ENCODE peak calls at places on chromosomes 11 and 22, in four cellular contexts. T is neuronal stem cell, D is H9, U is H1. Y is an unnamed sample.

GRCh38 chr11:75968021-75968685 is 153.1 kb downstream of the UVRAG start:
- DNase-seq in U (no peak), D (no peak), T (no peak), Y (no peak)

GRCh38 chr11:16806791-16807190 is 68.3 kb downstream of the C11orf58 start:
- DNase-seq in T (no peak), D (no peak), U (no peak), Y (no peak)

GRCh38 chr11:86438685-86439084 is 64.0 kb downstream of the CCDC81 start:
- DNase-seq in T (no peak), D (no peak), U (no peak), Y (no peak)

GRCh38 chr11:120186799-120187591 is 23.8 kb upstream of the OAF start:
- DNase-seq in U (no peak), D (peak; percentile 19), T (no peak), Y (no peak)

GRCh38 chr11:45982656-45983470 is 60.4 kb downstream of the LARGE2 start:
- DNase-seq in U (peak; percentile 60), T (peak; percentile 42), D (peak; percentile 87), Y (peak; percentile 42)

GRCh38 chr11:1162498-1163311 is 5.0 kb downstream of the MUC5AC start:
- DNase-seq in T (no peak), U (no peak), D (no peak), Y (no peak)

GRCh38 chr11:116420770-116421528 is 351.8 kb downstream of the BUD13 start:
- DNase-seq in D (no peak), U (no peak), T (no peak), Y (no peak)

GRCh38 chr11:97880209-97880608 is 1140.5 kb upstream of the CNTN5 start:
- DNase-seq in D (no peak), T (no peak), U (no peak), Y (no peak)

GRCh38 chr11:34826384-34826726 is 89.8 kb downstream of the APIP start:
- DNase-seq in T (no peak), D (no peak), U (no peak), Y (no peak)

GRCh38 chr11:8867035-8867434 is 44.0 kb upstream of the AKIP1 start:
- DNase-seq in U (no peak), D (no peak), T (no peak), Y (peak; percentile 57)

GRCh38 chr11:82999232-82999631 is 72.5 kb downstream of the RAB30 start:
- DNase-seq in D (no peak), T (no peak), U (no peak), Y (no peak)

GRCh38 chr11:3971756-3972404 is 116.4 kb downstream of the STIM1 start:
- DNase-seq in D (no peak), T (no peak), U (no peak), Y (no peak)

DNA sequence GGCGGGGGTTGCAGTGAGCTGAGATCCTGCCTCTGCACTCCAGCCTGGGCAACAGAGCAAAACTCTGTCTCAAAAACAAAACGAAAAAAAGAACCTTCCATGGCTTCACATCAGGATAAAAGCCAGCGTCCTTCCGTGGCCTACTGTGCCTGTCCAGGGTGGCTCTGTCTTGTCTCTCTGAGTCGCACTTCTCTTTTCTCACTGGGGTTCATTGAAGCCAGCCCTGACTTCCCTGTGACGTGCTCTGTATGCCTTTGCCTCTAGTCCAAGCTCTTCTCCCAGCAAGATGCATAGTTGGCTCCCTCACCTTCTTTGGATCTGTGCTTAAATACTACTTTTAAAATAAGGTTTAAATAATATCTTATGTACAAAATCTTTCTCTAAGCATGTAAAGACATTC is 11.6 kb downstream of the ATXN10 start:
- DNase-seq in D (no peak), U (no peak), T (no peak), Y (no peak)
- H4K8ac ChIP-seq in D (no peak overlapping the region), U (no peak overlapping the region), T (no peak overlapping the region), Y (no peak overlapping the region)

DNA sequence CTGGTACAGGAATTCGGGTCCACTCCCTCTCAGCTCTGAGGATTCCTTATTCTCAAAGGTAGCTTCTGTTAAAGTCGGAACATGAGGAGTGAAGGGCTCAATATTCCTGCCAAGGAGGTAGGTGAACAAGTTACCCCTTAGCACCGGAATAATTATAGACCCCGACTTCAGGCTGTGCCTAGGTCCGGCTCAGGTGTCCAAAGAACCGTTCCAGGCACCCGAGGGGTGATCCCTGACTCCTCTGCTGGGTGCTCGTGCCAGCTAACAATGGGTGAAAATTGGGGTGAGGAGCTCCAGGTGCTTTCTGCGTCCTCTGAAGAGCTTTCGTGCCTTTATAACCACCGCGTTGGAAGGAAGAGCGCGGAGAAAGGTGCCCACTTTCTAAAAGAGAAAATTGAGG is 445 bp downstream of the CYB561A3 start:
- DNase-seq in T (no peak), U (no peak), D (no peak), Y (peak; percentile 16)
- H3K23ac ChIP-seq in T (peak overlapping the region; percentile 98), U (no peak overlapping the region), D (no peak overlapping the region), Y (no peak overlapping the region)

DNA sequence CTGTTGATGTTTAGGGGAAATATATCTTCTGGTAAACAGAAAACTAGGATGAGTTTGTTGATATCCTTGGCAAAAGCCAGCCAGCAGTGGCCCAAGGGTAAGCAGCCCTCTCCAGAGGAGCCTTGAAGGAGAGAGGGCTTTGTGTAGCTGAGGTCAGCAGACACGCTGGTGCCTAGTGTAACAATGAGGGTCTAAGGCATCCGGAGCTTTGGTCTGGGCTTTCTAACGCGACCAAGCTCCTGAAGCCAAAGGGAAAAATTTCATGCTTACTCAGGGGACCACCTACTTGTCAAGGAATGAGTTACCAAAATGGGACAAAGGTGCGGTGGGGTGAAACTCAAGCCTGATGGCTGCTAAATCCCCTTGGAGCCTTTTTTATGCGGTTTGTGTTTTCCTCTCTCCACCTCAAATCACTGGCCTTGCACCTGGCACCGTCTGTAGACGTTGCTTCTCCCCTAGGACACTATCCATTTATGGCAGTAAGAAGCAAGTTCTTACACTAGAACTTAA is 134.9 kb downstream of the DBX1 start:
- DNase-seq in T (no peak), U (no peak), D (peak; percentile 39), Y (no peak)
- H4K8ac ChIP-seq in T (no peak overlapping the region), U (no peak overlapping the region), D (no peak overlapping the region), Y (peak overlapping the region; percentile 71)

GRCh38 chr22:20388200-20388599 is 5.8 kb upstream of the ZNF74 start:
- DNase-seq in T (no peak), D (peak; percentile 3), U (no peak), Y (no peak)

GRCh38 chr22:20384865-20385264 is 9.1 kb upstream of the ZNF74 start:
- DNase-seq in T (no peak), U (no peak), D (no peak), Y (no peak)

GRCh38 chr22:20384171-20384570 is 9.8 kb upstream of the ZNF74 start:
- DNase-seq in D (no peak), U (no peak), T (no peak), Y (no peak)

GRCh38 chr22:20389288-20389687 is 4.7 kb upstream of the ZNF74 start:
- DNase-seq in U (no peak), D (peak; percentile 4), T (no peak), Y (no peak)

GRCh38 chr22:20386972-20387371 is 7.0 kb upstream of the ZNF74 start:
- DNase-seq in T (no peak), U (no peak), D (no peak), Y (no peak)
- H3K23ac ChIP-seq in T (no peak overlapping the region), U (no peak overlapping the region), D (no peak overlapping the region), Y (no peak overlapping the region)

DNA sequence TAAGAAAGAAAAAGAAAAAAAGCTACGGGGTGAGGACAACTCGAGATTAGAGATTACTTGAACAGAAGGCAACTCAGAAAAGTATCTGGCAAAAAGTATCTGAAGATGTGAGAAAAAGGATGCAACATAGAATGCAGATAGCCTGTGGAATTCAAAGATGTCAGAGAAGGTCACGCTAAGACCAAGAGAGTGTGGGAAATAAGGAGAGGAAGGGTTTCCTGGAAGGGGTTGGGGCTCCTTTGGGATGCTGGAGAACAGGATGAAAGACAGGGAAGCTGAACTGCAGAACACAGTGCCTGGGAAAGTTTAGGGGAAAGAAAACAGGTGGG is 1.2 kb downstream of the GUCY1A2 start:
- DNase-seq in U (no peak), T (no peak), D (no peak), Y (no peak)
- H4K8ac ChIP-seq in U (no peak overlapping the region), T (no peak overlapping the region), D (no peak overlapping the region), Y (no peak overlapping the region)

Y was measured in trophoblast cell.